ENCODE peak calls at places on chromosomes 4 and X, in seven cellular contexts. E is cardiac muscle cell, T is heart left ventricle, L is endodermal cell, U is psoas muscle, J is lower lobe of right lung, K is Panc1. R is an unnamed sample.

GRCh38 chr4:88731359-88731758 is 33.7 kb upstream of the NAP1L5 start:
- DNase-seq in E (no peak), T (no peak), L (no peak), U (no peak), J (no peak), K (no peak), R (no peak)

GRCh38 chr4:124555959-124556358 is 156.6 kb downstream of the ANKRD50 start:
- DNase-seq in E (no peak), T (no peak), L (no peak), U (no peak), J (no peak), K (no peak), R (no peak)

GRCh38 chr4:74370912-74371311 is 6.0 kb downstream of the EREG start:
- DNase-seq in E (peak), T (no peak), L (peak), U (no peak), J (no peak), K (no peak), R (no peak)

GRCh38 chrX:12118134-12118533 is 20.1 kb upstream of the FRMPD4 start:
- DNase-seq in E (no peak), T (no peak), L (no peak), U (no peak), J (no peak), K (no peak), R (no peak)

GRCh38 chrX:16484338-16484737 is 165.6 kb upstream of the S100G start:
- DNase-seq in E (peak), T (no peak), L (no peak), U (no peak), J (no peak), K (peak), R (no peak)

GRCh38 chr4:68594678-68595077 is 18.6 kb upstream of the UGT2B17 start:
- DNase-seq in E (no peak), T (no peak), L (no peak), U (no peak), J (no peak), K (no peak), R (no peak)

GRCh38 chr4:187256897-187257296 is 533.2 kb upstream of the FAT1 start:
- DNase-seq in E (no peak), T (no peak), L (no peak), U (no peak), J (no peak), K (no peak), R (no peak)

GRCh38 chr4:77268108-77268507 is 111.1 kb downstream of the CCNG2 start:
- DNase-seq in E (no peak), T (no peak), L (no peak), U (no peak), J (no peak), K (no peak), R (no peak)

GRCh38 chrX:14243823-14244222 is 214.1 kb upstream of the GEMIN8 start:
- DNase-seq in E (no peak), T (no peak), L (peak), U (no peak), J (no peak), K (no peak), R (no peak)

GRCh38 chrX:24870143-24870542 is 145.6 kb downstream of the ARX start:
- DNase-seq in E (peak), T (no peak), L (no peak), U (no peak), J (no peak), K (no peak), R (no peak)

GRCh38 chr4:104642521-104642920 is 147.8 kb upstream of the CXXC4 start:
- DNase-seq in E (no peak), T (no peak), L (no peak), U (no peak), J (no peak), K (no peak), R (no peak)

GRCh38 chr4:152581536-152582160 is 45.8 kb upstream of the FBXW7 start:
- DNase-seq in E (peak), T (no peak), L (peak), U (no peak), J (no peak), K (no peak), R (no peak)

GRCh38 chrX:126489141-126489540 is 63.5 kb downstream of the DCAF12L1 start:
- DNase-seq in E (no peak), T (no peak), L (no peak), U (no peak), J (no peak), K (no peak), R (no peak)

GRCh38 chrX:152915541-152916241 is 17.8 kb downstream of the ZNF185 start:
- DNase-seq in E (peak), T (no peak), L (peak), U (no peak), J (no peak), K (peak), R (no peak)

GRCh38 chrX:124232523-124233201 is 99.8 kb upstream of the TEX13D start:
- DNase-seq in E (no peak), T (no peak), L (no peak), U (no peak), J (no peak), K (no peak), R (no peak)
- H3K27ac ChIP-seq in E (no peak), T (no peak), L (no peak), U (no peak), J (no peak), K (no peak), R (no peak)

GRCh38 chrX:110081740-110082139 is 78.8 kb downstream of the TMEM164 start:
- DNase-seq in E (peak), T (peak), L (no peak), U (peak), J (peak), K (no peak), R (no peak)
- H3K27ac ChIP-seq in E (peak), T (peak), L (no peak), U (peak), J (no peak), K (no peak), R (no peak)

DNA sequence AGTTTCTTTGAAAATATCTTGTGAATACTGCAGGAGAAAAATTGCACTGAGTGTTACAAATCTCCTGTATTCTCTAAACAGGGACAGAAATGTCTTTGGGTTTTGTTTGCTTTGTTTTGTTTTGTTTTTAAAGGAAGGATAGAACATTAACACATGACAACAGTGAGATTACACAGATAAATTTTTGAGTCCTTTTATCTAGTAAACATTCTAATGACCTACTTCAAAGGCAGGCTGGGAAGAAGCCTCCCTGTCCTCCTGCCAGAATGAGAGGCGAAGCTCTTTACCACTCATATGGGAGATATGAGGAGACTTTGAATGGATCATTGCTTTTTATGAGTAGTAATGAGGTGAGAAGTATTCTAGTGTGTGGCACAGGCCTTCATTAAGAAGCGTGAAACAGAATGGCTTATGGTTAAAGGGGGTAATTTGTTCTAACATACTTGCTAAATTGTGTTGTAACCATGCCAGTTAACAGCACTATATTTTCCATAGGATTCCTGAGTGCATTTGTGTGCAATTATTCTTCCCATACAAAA is 172.0 kb downstream of the FBXO8 start:
- DNase-seq in E (no peak), T (no peak), L (no peak), U (no peak), J (no peak), K (no peak), R (no peak)
- H3K27ac ChIP-seq in E (no peak), T (no peak), L (no peak), U (no peak), J (no peak), K (no peak), R (no peak)

GRCh38 chr4:140757220-140757607 is 1.0 kb upstream of the TBC1D9 start:
- DNase-seq in E (no peak), T (no peak), L (no peak), U (no peak), J (no peak), K (no peak), R (no peak)
- H3K27ac ChIP-seq in E (no peak), T (peak), L (no peak), U (peak), J (peak), K (peak), R (no peak)